ENCODE peak calls at places on chromosomes 4 and X, in seven cellular contexts. One of them, this sample, is unnamed.

GRCh38 chr4:94525993-94526740 is 74.4 kb downstream of the PDLIM5 start:
- DNase-seq in IMR-90: peak; percentile 43
- DNase-seq in GM12878: no peak
- DNase-seq in A549: no peak
- DNase-seq in SK-N-SH: no peak
- DNase-seq in HepG2: no peak
- DNase-seq in H1: no peak
- DNase-seq in this sample: no peak

GRCh38 chr4:82569076-82569475 is 7.3 kb upstream of the TMEM150C start:
- DNase-seq in IMR-90: no peak
- DNase-seq in GM12878: no peak
- DNase-seq in A549: no peak
- DNase-seq in SK-N-SH: peak; percentile 34
- DNase-seq in HepG2: no peak
- DNase-seq in H1: no peak
- DNase-seq in this sample: no peak

GRCh38 chrX:16120431-16120830 is 2.9 kb upstream of the GRPR start:
- DNase-seq in IMR-90: no peak
- DNase-seq in GM12878: no peak
- DNase-seq in A549: no peak
- DNase-seq in SK-N-SH: no peak
- DNase-seq in HepG2: no peak
- DNase-seq in H1: no peak
- DNase-seq in this sample: no peak

GRCh38 chrX:152941328-152942111 is 43.7 kb downstream of the ZNF185 start:
- DNase-seq in IMR-90: peak; percentile 89
- DNase-seq in GM12878: peak; percentile 69
- DNase-seq in A549: peak; percentile 94
- DNase-seq in SK-N-SH: peak; percentile 96
- DNase-seq in HepG2: peak; percentile 63
- DNase-seq in H1: peak; percentile 75
- DNase-seq in this sample: peak; percentile 91

GRCh38 chr4:8522160-8523120 is 57.8 kb upstream of the GPR78 start:
- DNase-seq in IMR-90: no peak
- DNase-seq in GM12878: no peak
- DNase-seq in A549: no peak
- DNase-seq in SK-N-SH: no peak
- DNase-seq in HepG2: no peak
- DNase-seq in H1: no peak
- DNase-seq in this sample: no peak

GRCh38 chr4:48801739-48802138 is 21.7 kb upstream of the FRYL start:
- DNase-seq in IMR-90: no peak
- DNase-seq in GM12878: no peak
- DNase-seq in A549: no peak
- DNase-seq in SK-N-SH: no peak
- DNase-seq in HepG2: no peak
- DNase-seq in H1: no peak
- DNase-seq in this sample: no peak

GRCh38 chr4:2583517-2583916 is 47.1 kb downstream of the FAM193A start:
- DNase-seq in IMR-90: peak; percentile 41
- DNase-seq in GM12878: no peak
- DNase-seq in A549: peak; percentile 21
- DNase-seq in SK-N-SH: no peak
- DNase-seq in HepG2: no peak
- DNase-seq in H1: no peak
- DNase-seq in this sample: no peak

GRCh38 chr4:188930822-188931221 is 791.6 kb downstream of the TRIML1 start:
- DNase-seq in IMR-90: no peak
- DNase-seq in GM12878: no peak
- DNase-seq in A549: no peak
- DNase-seq in SK-N-SH: no peak
- DNase-seq in HepG2: no peak
- DNase-seq in H1: no peak
- DNase-seq in this sample: peak; percentile 13

GRCh38 chr4:17721496-17722360 is 59.7 kb downstream of the FAM184B start:
- DNase-seq in IMR-90: peak; percentile 23
- DNase-seq in GM12878: no peak
- DNase-seq in A549: no peak
- DNase-seq in SK-N-SH: no peak
- DNase-seq in HepG2: no peak
- DNase-seq in H1: no peak
- DNase-seq in this sample: no peak

GRCh38 chrX:108537005-108537404 is 97.4 kb downstream of the COL4A5 start:
- DNase-seq in IMR-90: peak; percentile 38
- DNase-seq in GM12878: no peak
- DNase-seq in A549: peak; percentile 47
- DNase-seq in SK-N-SH: peak; percentile 21
- DNase-seq in HepG2: peak; percentile 22
- DNase-seq in H1: no peak
- DNase-seq in this sample: peak; percentile 19

GRCh38 chrX:120697053-120697452 is 67.2 kb upstream of the C1GALT1C1 start:
- DNase-seq in IMR-90: no peak
- DNase-seq in GM12878: peak; percentile 66
- DNase-seq in A549: no peak
- DNase-seq in SK-N-SH: no peak
- DNase-seq in HepG2: no peak
- DNase-seq in H1: no peak
- DNase-seq in this sample: no peak

GRCh38 chr4:141922224-141922623 is 285.8 kb downstream of the IL15 start:
- DNase-seq in IMR-90: no peak
- DNase-seq in GM12878: no peak
- DNase-seq in A549: no peak
- DNase-seq in SK-N-SH: no peak
- DNase-seq in HepG2: no peak
- DNase-seq in H1: no peak
- DNase-seq in this sample: no peak

GRCh38 chrX:18548996-18549395 is 122.9 kb downstream of the RS1 start:
- DNase-seq in IMR-90: no peak
- DNase-seq in GM12878: no peak
- DNase-seq in A549: no peak
- DNase-seq in SK-N-SH: no peak
- DNase-seq in HepG2: no peak
- DNase-seq in H1: no peak
- DNase-seq in this sample: no peak

GRCh38 chr4:170128219-170128804 is 38.6 kb upstream of the AADAT start:
- DNase-seq in IMR-90: no peak
- DNase-seq in GM12878: no peak
- DNase-seq in A549: no peak
- DNase-seq in SK-N-SH: no peak
- DNase-seq in HepG2: no peak
- DNase-seq in H1: no peak
- DNase-seq in this sample: no peak

GRCh38 chr4:144449623-144450022 is 196.3 kb upstream of the HHIP start:
- DNase-seq in IMR-90: no peak
- DNase-seq in GM12878: no peak
- DNase-seq in A549: no peak
- DNase-seq in SK-N-SH: no peak
- DNase-seq in HepG2: no peak
- DNase-seq in H1: no peak
- DNase-seq in this sample: no peak

GRCh38 chr4:6695660-6696581 is 2.2 kb downstream of the S100P start:
- DNase-seq in IMR-90: peak; percentile 16
- DNase-seq in GM12878: no peak
- DNase-seq in A549: peak; percentile 90
- DNase-seq in SK-N-SH: peak; percentile 11
- DNase-seq in HepG2: peak; percentile 96
- DNase-seq in H1: no peak
- DNase-seq in this sample: no peak

GRCh38 chrX:79153348-79153747 is 8.9 kb downstream of the GPR174 start:
- DNase-seq in IMR-90: no peak
- DNase-seq in GM12878: no peak
- DNase-seq in A549: no peak
- DNase-seq in SK-N-SH: no peak
- DNase-seq in HepG2: no peak
- DNase-seq in H1: no peak
- DNase-seq in this sample: no peak

GRCh38 chr4:7238300-7238960 is 46.1 kb downstream of the SORCS2 start:
- DNase-seq in IMR-90: no peak
- DNase-seq in GM12878: no peak
- DNase-seq in A549: peak; percentile 29
- DNase-seq in SK-N-SH: no peak
- DNase-seq in HepG2: no peak
- DNase-seq in H1: peak; percentile 10
- DNase-seq in this sample: peak; percentile 31

GRCh38 chr4:144185086-144185485 is 44.6 kb upstream of the GYPA start:
- DNase-seq in IMR-90: no peak
- DNase-seq in GM12878: no peak
- DNase-seq in A549: no peak
- DNase-seq in SK-N-SH: no peak
- DNase-seq in HepG2: no peak
- DNase-seq in H1: no peak
- DNase-seq in this sample: no peak

GRCh38 chr4:122364700-122365404 is 14.0 kb upstream of the ADAD1 start:
- DNase-seq in IMR-90: no peak
- DNase-seq in GM12878: no peak
- DNase-seq in A549: peak; percentile 3
- DNase-seq in SK-N-SH: no peak
- DNase-seq in HepG2: peak; percentile 58
- DNase-seq in H1: no peak
- DNase-seq in this sample: peak; percentile 43

GRCh38 chr4:101393256-101393655 is 45.9 kb upstream of the PPP3CA start:
- DNase-seq in IMR-90: peak; percentile 65
- DNase-seq in GM12878: no peak
- DNase-seq in A549: peak; percentile 40
- DNase-seq in SK-N-SH: no peak
- DNase-seq in HepG2: peak; percentile 10
- DNase-seq in H1: no peak
- DNase-seq in this sample: no peak

GRCh38 chr4:148790691-148791090 is 348.5 kb upstream of the NR3C2 start:
- DNase-seq in IMR-90: peak; percentile 94
- DNase-seq in GM12878: no peak
- DNase-seq in A549: no peak
- DNase-seq in SK-N-SH: no peak
- DNase-seq in HepG2: no peak
- DNase-seq in H1: no peak
- DNase-seq in this sample: no peak

GRCh38 chr4:65344278-65344825 is 325.9 kb downstream of the EPHA5 start:
- DNase-seq in IMR-90: no peak
- DNase-seq in GM12878: no peak
- DNase-seq in A549: no peak
- DNase-seq in SK-N-SH: no peak
- DNase-seq in HepG2: no peak
- DNase-seq in H1: no peak
- DNase-seq in this sample: no peak

GRCh38 chrX:129996120-129996519 is 13.7 kb downstream of the BCORL1 start:
- DNase-seq in IMR-90: peak; percentile 16
- DNase-seq in GM12878: no peak
- DNase-seq in A549: no peak
- DNase-seq in SK-N-SH: no peak
- DNase-seq in HepG2: no peak
- DNase-seq in H1: no peak
- DNase-seq in this sample: peak; percentile 49

GRCh38 chr4:76867880-76868655 is 29.9 kb downstream of the SOWAHB start:
- DNase-seq in IMR-90: no peak
- DNase-seq in GM12878: no peak
- DNase-seq in A549: peak; percentile 12
- DNase-seq in SK-N-SH: no peak
- DNase-seq in HepG2: no peak
- DNase-seq in H1: no peak
- DNase-seq in this sample: no peak

GRCh38 chrX:154093965-154094364 is 3.6 kb downstream of the MECP2 start:
- DNase-seq in IMR-90: no peak
- DNase-seq in GM12878: no peak
- DNase-seq in A549: no peak
- DNase-seq in SK-N-SH: no peak
- DNase-seq in HepG2: no peak
- DNase-seq in H1: no peak
- DNase-seq in this sample: no peak

GRCh38 chr4:80125252-80126177 is 52.5 kb upstream of the ANTXR2 start:
- DNase-seq in IMR-90: peak; percentile 50
- DNase-seq in GM12878: no peak
- DNase-seq in A549: peak; percentile 13
- DNase-seq in SK-N-SH: no peak
- DNase-seq in HepG2: no peak
- DNase-seq in H1: no peak
- DNase-seq in this sample: peak; percentile 29
- H3K4me3 ChIP-seq in IMR-90: no peak overlapping the region
- H3K4me3 ChIP-seq in GM12878: no peak overlapping the region
- H3K4me3 ChIP-seq in A549: no peak overlapping the region
- H3K4me3 ChIP-seq in SK-N-SH: no peak overlapping the region
- H3K4me3 ChIP-seq in HepG2: no peak overlapping the region
- H3K4me3 ChIP-seq in H1: no peak overlapping the region
- H3K4me3 ChIP-seq in this sample: peak overlapping the region; percentile 36

GRCh38 chr4:56927196-56927595 is 19.5 kb downstream of the REST start:
- DNase-seq in IMR-90: no peak
- DNase-seq in GM12878: no peak
- DNase-seq in A549: no peak
- DNase-seq in SK-N-SH: no peak
- DNase-seq in HepG2: no peak
- DNase-seq in H1: no peak
- DNase-seq in this sample: no peak

GRCh38 chr4:56931924-56932323 is 24.2 kb downstream of the REST start:
- DNase-seq in IMR-90: no peak
- DNase-seq in GM12878: no peak
- DNase-seq in A549: no peak
- DNase-seq in SK-N-SH: no peak
- DNase-seq in HepG2: no peak
- DNase-seq in H1: no peak
- DNase-seq in this sample: no peak

GRCh38 chr4:56930638-56931037 is 22.9 kb downstream of the REST start:
- DNase-seq in IMR-90: no peak
- DNase-seq in GM12878: no peak
- DNase-seq in A549: no peak
- DNase-seq in SK-N-SH: no peak
- DNase-seq in HepG2: no peak
- DNase-seq in H1: no peak
- DNase-seq in this sample: no peak
- TF ChIP-seq RFX5 in IMR-90: no peak
- TF ChIP-seq RFX5 in GM12878: no peak
- TF ChIP-seq RFX5 in A549: no peak
- TF ChIP-seq RFX5 in SK-N-SH: no peak
- TF ChIP-seq RFX5 in HepG2: no peak
- TF ChIP-seq RFX5 in H1: no peak
- TF ChIP-seq RFX5 in this sample: no peak

DNA sequence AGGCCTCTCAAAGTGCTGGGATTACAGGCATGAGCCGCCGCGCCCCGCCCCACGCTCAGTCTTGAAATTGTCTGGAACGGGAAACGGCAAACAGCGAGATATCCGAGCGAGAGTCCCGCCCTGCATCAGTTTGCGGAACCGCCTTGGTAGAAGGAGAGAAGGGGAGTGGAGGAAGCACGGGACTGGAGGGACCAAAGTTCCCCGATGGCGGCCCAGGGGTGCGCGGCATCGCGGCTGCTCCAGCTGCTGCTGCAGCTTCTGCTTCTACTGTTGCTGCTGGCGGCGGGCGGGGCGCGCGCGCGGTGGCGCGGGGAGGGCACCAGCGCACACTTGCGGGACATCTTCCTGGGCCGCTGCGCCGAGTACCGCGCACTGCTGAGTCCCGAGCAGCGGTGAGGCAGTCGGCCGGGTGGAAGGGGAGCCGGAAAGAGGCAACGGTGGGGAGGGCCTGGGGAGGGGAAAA is at the start of gene BST1:
- DNase-seq in IMR-90: peak; percentile 50
- DNase-seq in GM12878: no peak
- DNase-seq in A549: peak; percentile 54
- DNase-seq in SK-N-SH: peak; percentile 81
- DNase-seq in HepG2: no peak
- DNase-seq in H1: no peak
- DNase-seq in this sample: no peak
- H3K4me3 ChIP-seq in IMR-90: peak within 1 kb of the TSS; percentile 39
- H3K4me3 ChIP-seq in GM12878: peak within 1 kb of the TSS; percentile 73
- H3K4me3 ChIP-seq in A549: peak within 1 kb of the TSS; percentile 49
- H3K4me3 ChIP-seq in SK-N-SH: peak within 1 kb of the TSS; percentile 40
- H3K4me3 ChIP-seq in HepG2: no peak within 1 kb of the TSS
- H3K4me3 ChIP-seq in H1: no peak within 1 kb of the TSS
- H3K4me3 ChIP-seq in this sample: no peak within 1 kb of the TSS

GRCh38 chr4:44326716-44327115 is 121.9 kb downstream of the KCTD8 start:
- DNase-seq in IMR-90: no peak
- DNase-seq in GM12878: no peak
- DNase-seq in A549: no peak
- DNase-seq in SK-N-SH: no peak
- DNase-seq in HepG2: no peak
- DNase-seq in H1: no peak
- DNase-seq in this sample: no peak
- TF ChIP-seq RFX5 in IMR-90: no peak
- TF ChIP-seq RFX5 in GM12878: no peak
- TF ChIP-seq RFX5 in A549: no peak
- TF ChIP-seq RFX5 in SK-N-SH: no peak
- TF ChIP-seq RFX5 in HepG2: no peak
- TF ChIP-seq RFX5 in H1: no peak
- TF ChIP-seq RFX5 in this sample: no peak